ENCODE peak calls at places on chromosomes 3 and 15, in four cellular contexts. G is cardiac fibroblast; X is activated naive CD8-positive, alpha-beta T cell treated with anti-CD3 and anti-CD28 coated beads, Interleukin-2, amount 50 U/mL, for 16 hours; L is fibroblast of the conjunctiva. F is an unnamed sample.

GRCh38 chr3:109432833-109433232 is 95.5 kb upstream of the DPPA4 start:
- DNase-seq in L (no peak), G (no peak), X (no peak), F (no peak)

GRCh38 chr15:73900129-73900712 is 26.0 kb upstream of the LOXL1 start:
- DNase-seq in G (no peak), X (no peak), L (no peak), F (no peak)

GRCh38 chr3:69090021-69090420 is 5.3 kb downstream of the ARL6IP5 start:
- DNase-seq in L (peak), G (peak), X (no peak), F (no peak)

GRCh38 chr15:57220220-57220619 is 156.1 kb upstream of the CGNL1 start:
- DNase-seq in X (no peak), G (peak), L (peak), F (no peak)

GRCh38 chr15:85027033-85027380 is 45.4 kb downstream of the PDE8A start:
- DNase-seq in X (no peak), L (no peak), G (peak), F (no peak)

GRCh38 chr15:37204698-37205097 is 104.3 kb upstream of the MEIS2 start:
- DNase-seq in X (no peak), L (no peak), G (no peak), F (no peak)

GRCh38 chr3:4174760-4175159 is 128.4 kb upstream of the SETMAR start:
- DNase-seq in X (no peak), G (no peak), L (no peak), F (no peak)

GRCh38 chr15:73226064-73226463 is 142.7 kb downstream of the HCN4 start:
- DNase-seq in G (peak), X (no peak), L (no peak), F (no peak)

GRCh38 chr3:155880286-155880685 is 9.8 kb downstream of the GMPS start:
- DNase-seq in X (no peak), L (no peak), G (no peak), F (no peak)

GRCh38 chr15:40365016-40365415 is 7.0 kb downstream of the DISP2 start:
- DNase-seq in L (no peak), X (no peak), G (no peak), F (no peak)

GRCh38 chr3:59286791-59287531 is 237.1 kb upstream of the CFAP20DC start:
- DNase-seq in X (no peak), L (no peak), G (no peak), F (no peak)

GRCh38 chr3:146881366-146881765 is 276.2 kb upstream of the PLSCR5 start:
- DNase-seq in L (no peak), G (no peak), X (no peak), F (no peak)

GRCh38 chr15:65980824-65981456 is 111.6 kb downstream of the RAB11A start:
- DNase-seq in L (peak), X (no peak), G (peak), F (no peak)

GRCh38 chr3:26428992-26429391 is 193.6 kb upstream of the LRRC3B start:
- DNase-seq in G (no peak), X (no peak), L (no peak), F (no peak)

GRCh38 chr3:127851899-127852298 is 29.6 kb upstream of the MGLL start:
- DNase-seq in G (no peak), X (no peak), L (no peak), F (no peak)

GRCh38 chr3:114294940-114295480 is 1.2 kb downstream of the TIGIT start:
- DNase-seq in G (no peak), L (no peak), X (no peak), F (peak)

GRCh38 chr3:86793786-86794185 is 197.2 kb downstream of the VGLL3 start:
- DNase-seq in G (peak), L (peak), X (no peak), F (no peak)

GRCh38 chr3:114666613-114667012 is 372.8 kb downstream of the TIGIT start:
- DNase-seq in L (no peak), G (no peak), X (no peak), F (no peak)

GRCh38 chr15:27059610-27060202 is 88.7 kb downstream of the GABRG3 start:
- DNase-seq in L (peak), X (no peak), G (peak), F (no peak)

GRCh38 chr3:189202583-189202982 is 30.8 kb downstream of the TPRG1 start:
- DNase-seq in X (no peak), G (no peak), L (no peak), F (no peak)

GRCh38 chr3:71107926-71108325 is 475.6 kb downstream of the FOXP1 start:
- DNase-seq in G (peak), L (peak), X (no peak), F (no peak)

GRCh38 chr3:147393261-147393964 is 12.9 kb downstream of the ZIC4 start:
- DNase-seq in G (no peak), L (no peak), X (no peak), F (no peak)

GRCh38 chr15:70741677-70742293 is 21.6 kb downstream of the UACA start:
- DNase-seq in G (peak), X (no peak), L (no peak), F (no peak)